ENCODE peak calls at places on chromosome 14, in eight cellular contexts. P is NCI-H1694; H is neural crest cell; L is T-helper 2 cell treated with Interferon-gamma antibody and Interleukin-4, amounts not matched to agents 5 μg/mL and 100 μg/mL, for 36 hours; C is fibroblast of the aortic adventitia; U is tibial nerve; B is GM19239; Q is tibial artery. E is an unnamed sample.

GRCh38 chr14:99261916-99262787 is 9.8 kb downstream of the BCL11B start:
- DNase-seq in B (no peak), P (no peak), Q (no peak), C (no peak), U (no peak), L (peak; percentile 77), H (no peak), E (no peak)

GRCh38 chr14:28254768-28255167 is 511.8 kb upstream of the FOXG1 start:
- DNase-seq in P (no peak), B (no peak), H (no peak), C (peak; percentile 0), Q (no peak), L (no peak), U (no peak), E (no peak)

GRCh38 chr14:92408186-92408585 is 85.2 kb downstream of the SLC24A4 start:
- DNase-seq in Q (no peak), B (no peak), L (no peak), H (no peak), P (no peak), U (no peak), C (peak; percentile 51), E (no peak)

GRCh38 chr14:22882529-22883190 is 362 bp upstream of the REM2 start:
- DNase-seq in B (no peak), C (peak; percentile 18), H (peak; percentile 14), P (peak; percentile 84), L (no peak), U (no peak), Q (no peak), E (peak; percentile 22)

GRCh38 chr14:103014466-103015319 is 42.7 kb downstream of the CDC42BPB start:
- DNase-seq in U (no peak), P (no peak), H (no peak), Q (no peak), L (no peak), B (no peak), C (peak; percentile 58), E (no peak)

GRCh38 chr14:105168496-105168978 is at the start of gene JAG2:
- DNase-seq in C (peak; percentile 14), B (peak; percentile 65), U (no peak), L (peak; percentile 49), P (peak; percentile 48), H (no peak), Q (no peak), E (no peak)

GRCh38 chr14:93183596-93184317 is 940 bp downstream of the MOAP1 start:
- DNase-seq in U (no peak), Q (no peak), B (no peak), C (no peak), P (no peak), H (no peak), L (no peak), E (no peak)

GRCh38 chr14:69036757-69037506 is 57.8 kb upstream of the ACTN1 start:
- DNase-seq in Q (no peak), B (no peak), L (no peak), U (no peak), P (no peak), H (no peak), C (no peak), E (no peak)

GRCh38 chr14:51443195-51444018 is 203.4 kb downstream of the TMX1 start:
- DNase-seq in L (no peak), C (peak; percentile 63), B (no peak), H (no peak), Q (no peak), U (no peak), P (peak; percentile 79), E (no peak)

GRCh38 chr14:40218282-40218941 is 786.2 kb upstream of the FBXO33 start:
- DNase-seq in B (no peak), L (no peak), U (no peak), Q (no peak), C (no peak), H (no peak), P (no peak), E (no peak)

GRCh38 chr14:92690171-92691011 is 58.0 kb downstream of the LGMN start:
- DNase-seq in Q (no peak), C (peak; percentile 58), B (no peak), U (no peak), L (no peak), P (peak; percentile 87), H (no peak), E (no peak)

GRCh38 chr14:88904864-88905263 is 80.4 kb downstream of the TTC8 start:
- DNase-seq in P (no peak), C (peak; percentile 63), Q (no peak), H (no peak), L (no peak), U (no peak), B (no peak), E (no peak)

GRCh38 chr14:90175631-90176030 is 80.7 kb upstream of the PSMC1 start:
- DNase-seq in Q (no peak), L (no peak), C (no peak), H (no peak), P (no peak), U (no peak), B (no peak), E (no peak)

GRCh38 chr14:93747102-93747501 is 41.2 kb downstream of the PRIMA1 start:
- DNase-seq in B (no peak), Q (no peak), H (no peak), L (no peak), U (no peak), P (no peak), C (no peak), E (no peak)

GRCh38 chr14:73753887-73754880 is 40.0 kb upstream of the PNMA1 start:
- DNase-seq in Q (no peak), U (no peak), C (no peak), H (no peak), P (no peak), L (peak; percentile 67), B (peak; percentile 56), E (no peak)

E was measured in NT2/D1.